ENCODE peak calls at places on chromosomes 3 and 15, in ten cellular contexts. S, H, V, K, L, W, Y, T, M and Q are unnamed samples.

GRCh38 chr3:64616953-64617352 is 70.8 kb downstream of the ADAMTS9 start:
- DNase-seq in S (no peak), H (no peak), V (no peak), K (no peak), L (no peak), W (no peak), Y (no peak), T (peak; percentile 57), M (peak; percentile 44), Q (no peak)

GRCh38 chr3:46276497-46277099 is 34.3 kb downstream of the CCR3 start:
- DNase-seq in S (peak; percentile 5), H (peak; percentile 56), V (peak; percentile 67), K (peak; percentile 75), L (peak; percentile 79), W (peak; percentile 14), Y (no peak), T (peak; percentile 49), M (peak; percentile 57), Q (peak; percentile 24)

GRCh38 chr3:173632945-173633344 is 235.4 kb downstream of the NLGN1 start:
- DNase-seq in S (no peak), H (no peak), V (no peak), K (no peak), L (no peak), W (no peak), Y (no peak), T (no peak), M (no peak), Q (no peak)

GRCh38 chr3:194346621-194347020 is 4.5 kb downstream of the CPN2 start:
- DNase-seq in S (no peak), H (no peak), V (no peak), K (no peak), L (no peak), W (no peak), Y (no peak), T (no peak), M (no peak), Q (no peak)

GRCh38 chr3:53126646-53127045 is 3.6 kb downstream of the RFT1 start:
- DNase-seq in S (no peak), H (no peak), V (no peak), K (no peak), L (no peak), W (no peak), Y (no peak), T (no peak), M (no peak), Q (no peak)

GRCh38 chr15:51726302-51727073 is 11.0 kb downstream of the LYSMD2 start:
- DNase-seq in S (peak; percentile 88), H (no peak), V (peak; percentile 23), K (peak; percentile 34), L (peak; percentile 59), W (no peak), Y (peak; percentile 91), T (peak; percentile 71), M (no peak), Q (peak; percentile 92)

GRCh38 chr15:90354986-90355385 is 2.9 kb downstream of the ZNF774 start:
- DNase-seq in S (no peak), H (no peak), V (no peak), K (no peak), L (no peak), W (no peak), Y (no peak), T (no peak), M (no peak), Q (no peak)

GRCh38 chr3:142705256-142705655 is 18.6 kb upstream of the TRPC1 start:
- DNase-seq in S (no peak), H (no peak), V (no peak), K (no peak), L (no peak), W (no peak), Y (peak; percentile 5), T (no peak), M (no peak), Q (no peak)

GRCh38 chr3:159131376-159131775 is 329.5 kb downstream of the MFSD1 start:
- DNase-seq in S (no peak), H (no peak), V (no peak), K (no peak), L (no peak), W (no peak), Y (no peak), T (no peak), M (no peak), Q (no peak)

GRCh38 chr3:159127021-159127392 is 325.2 kb downstream of the MFSD1 start:
- DNase-seq in S (no peak), H (no peak), V (no peak), K (no peak), L (no peak), W (no peak), Y (no peak), T (no peak), M (no peak), Q (no peak)

GRCh38 chr3:159128628-159129027 is 326.8 kb downstream of the MFSD1 start:
- DNase-seq in S (no peak), H (no peak), V (no peak), K (no peak), L (no peak), W (no peak), Y (peak; percentile 86), T (no peak), M (no peak), Q (peak; percentile 77)

GRCh38 chr3:159126261-159127020 is 324.6 kb downstream of the MFSD1 start:
- DNase-seq in S (no peak), H (no peak), V (no peak), K (no peak), L (no peak), W (no peak), Y (peak; percentile 75), T (no peak), M (no peak), Q (peak; percentile 17)

DNA sequence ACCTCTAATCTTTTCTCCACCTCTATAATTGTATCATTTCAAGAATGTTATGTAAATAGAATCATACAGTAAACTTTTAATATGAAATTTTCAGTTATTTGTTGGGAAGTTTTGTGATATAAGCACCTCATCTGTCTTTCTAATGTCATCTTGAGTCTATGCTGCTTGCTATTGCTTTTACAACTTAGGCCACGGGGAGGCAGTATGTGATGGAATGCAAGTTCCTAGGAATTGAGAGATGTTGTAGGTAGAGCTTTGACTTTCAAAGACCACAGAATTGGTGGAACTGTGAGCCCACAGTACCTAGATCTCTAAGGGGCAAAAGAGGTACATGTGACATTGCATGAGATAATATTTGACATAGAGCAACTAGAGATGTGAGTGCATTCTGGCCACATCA is 328.3 kb downstream of the MFSD1 start:
- DNase-seq in S (no peak), H (no peak), V (no peak), K (peak; percentile 60), L (peak; percentile 56), W (peak; percentile 2), Y (peak; percentile 34), T (no peak), M (peak; percentile 14), Q (peak; percentile 17)
- TF ChIP-seq CTCF in S (peak; percentile 40), H (no peak), V (no peak), K (peak; percentile 33), L (peak; percentile 30), W (peak; percentile 49), Y (peak; percentile 48), T (peak; percentile 23), M (no peak), Q (peak; percentile 37)

GRCh38 chr3:50256978-50257890 is 11.7 kb upstream of the SEMA3B start:
- DNase-seq in S (no peak), H (no peak), V (no peak), K (peak; percentile 71), L (peak; percentile 82), W (no peak), Y (no peak), T (no peak), M (peak; percentile 70), Q (peak; percentile 42)
- TF ChIP-seq CTCF in S (peak; percentile 31), H (no peak), V (peak; percentile 36), K (peak; percentile 59), L (peak; percentile 56), W (peak; percentile 62), Y (peak; percentile 60), T (peak; percentile 53), M (no peak), Q (peak; percentile 67)

GRCh38 chr15:59396211-59396610 is 23.5 kb upstream of the MYO1E start:
- DNase-seq in S (no peak), H (no peak), V (no peak), K (no peak), L (no peak), W (no peak), Y (peak; percentile 28), T (no peak), M (no peak), Q (no peak)

GRCh38 chr15:59399465-59400102 is 26.9 kb upstream of the MYO1E start:
- DNase-seq in S (no peak), H (no peak), V (no peak), K (no peak), L (no peak), W (no peak), Y (no peak), T (no peak), M (no peak), Q (no peak)

GRCh38 chr15:59394166-59394661 is 21.5 kb upstream of the MYO1E start:
- DNase-seq in S (no peak), H (no peak), V (no peak), K (no peak), L (no peak), W (no peak), Y (peak; percentile 19), T (no peak), M (no peak), Q (no peak)

GRCh38 chr15:59398220-59398619 is 25.5 kb upstream of the MYO1E start:
- DNase-seq in S (no peak), H (no peak), V (no peak), K (no peak), L (no peak), W (no peak), Y (no peak), T (no peak), M (no peak), Q (no peak)

DNA sequence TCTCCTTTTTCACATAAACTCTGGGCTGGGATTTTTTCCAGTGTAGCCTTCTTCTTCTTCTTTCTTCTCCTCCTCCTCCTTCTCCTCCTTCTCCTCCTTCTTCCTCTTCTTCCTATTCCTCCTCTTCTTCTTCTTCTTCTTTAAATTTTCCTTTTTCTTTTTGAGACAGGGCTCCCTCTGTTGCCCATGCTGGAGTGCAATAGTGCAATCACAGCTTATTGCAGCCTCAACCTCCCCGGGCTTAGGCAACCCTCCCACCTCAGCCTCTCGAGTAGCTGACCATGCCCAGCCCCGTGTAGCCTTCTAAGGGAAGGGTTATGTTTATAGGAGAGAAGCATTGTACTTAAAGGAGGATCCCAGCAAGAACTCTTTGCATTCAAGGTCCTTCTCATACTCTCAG is 24.0 kb upstream of the MYO1E start:
- DNase-seq in S (no peak), H (no peak), V (no peak), K (no peak), L (no peak), W (no peak), Y (no peak), T (no peak), M (no peak), Q (no peak)
- TF ChIP-seq CTCF in S (no peak), H (no peak), V (no peak), K (no peak), L (no peak), W (no peak), Y (no peak), T (no peak), M (no peak), Q (peak; percentile 14)

DNA sequence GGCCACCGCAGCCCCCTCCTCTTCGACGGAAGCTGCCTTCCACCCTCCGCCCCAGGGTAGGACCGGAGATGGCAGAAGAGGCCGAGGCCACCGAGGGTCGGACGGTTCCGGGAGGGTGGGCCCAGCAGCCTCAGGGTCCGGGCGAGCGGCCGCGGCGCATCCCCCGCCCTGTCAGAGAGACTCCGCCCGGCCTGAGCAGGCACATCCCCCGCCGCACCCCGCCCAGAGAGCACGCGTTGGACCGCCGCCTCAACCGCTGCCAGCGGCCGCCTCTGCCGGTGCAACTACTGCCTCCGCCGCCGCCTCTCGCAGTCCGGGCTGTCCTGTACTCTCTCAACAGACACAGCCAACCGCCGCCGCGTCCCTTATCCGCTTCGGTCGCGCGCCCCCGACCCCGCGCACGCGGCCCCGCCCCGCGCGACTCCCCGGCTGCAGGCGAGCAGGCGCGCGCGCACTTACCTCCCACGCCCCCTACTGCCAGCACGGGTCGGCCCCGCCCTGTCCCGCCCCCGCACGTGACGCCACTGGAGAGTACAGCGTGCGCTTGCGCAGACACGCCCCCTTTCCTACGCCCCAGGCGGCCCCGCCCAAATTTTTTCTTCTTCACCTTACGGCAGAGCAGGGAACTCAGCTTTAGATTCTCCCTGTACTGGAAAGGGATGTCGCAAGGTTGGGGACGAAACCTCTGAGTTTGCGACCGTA is at the start of gene MYO9A:
- DNase-seq in S (peak; percentile 97), H (peak; percentile 100), V (peak; percentile 99), K (peak; percentile 98), L (peak; percentile 99), W (peak; percentile 97), Y (peak; percentile 98), T (peak; percentile 98), M (peak; percentile 99), Q (peak; percentile 99)
- TF ChIP-seq CTCF in S (no peak), H (no peak), V (no peak), K (no peak), L (no peak), W (no peak), Y (no peak), T (peak; percentile 27), M (peak; percentile 28), Q (no peak)